ENCODE peak calls at places on chromosomes 1 and 21, in five cellular contexts. R, F, L, Q and W are unnamed samples.

GRCh38 chr1:83810160-83810559 is 188.8 kb downstream of the TTLL7 start:
- DNase-seq in R (no peak), F (no peak), L (no peak), Q (no peak), W (no peak)

GRCh38 chr1:221069178-221069903 is 190.1 kb downstream of the HLX start:
- DNase-seq in R (no peak), F (no peak), L (no peak), Q (peak; percentile 87), W (no peak)

GRCh38 chr1:6143392-6143791 is 36.7 kb downstream of the CHD5 start:
- DNase-seq in R (no peak), F (no peak), L (no peak), Q (no peak), W (no peak)

GRCh38 chr1:110606784-110607662 is 865 bp upstream of the KCNA2 start:
- DNase-seq in R (no peak), F (peak; percentile 48), L (no peak), Q (no peak), W (no peak)

GRCh38 chr1:165376041-165376810 is 19.7 kb upstream of the LMX1A start:
- DNase-seq in R (no peak), F (peak; percentile 95), L (peak; percentile 31), Q (no peak), W (no peak)

GRCh38 chr1:242428403-242429190 is 95.9 kb downstream of the PLD5 start:
- DNase-seq in R (no peak), F (no peak), L (no peak), Q (no peak), W (no peak)

GRCh38 chr1:91234181-91234580 is 170.5 kb downstream of the HFM1 start:
- DNase-seq in R (no peak), F (no peak), L (no peak), Q (no peak), W (no peak)

GRCh38 chr1:6330410-6330827 is 63.1 kb downstream of the ACOT7 start:
- DNase-seq in R (no peak), F (no peak), L (no peak), Q (no peak), W (no peak)

GRCh38 chr1:85605519-85606413 is 25.2 kb downstream of the CCN1 start:
- DNase-seq in R (peak; percentile 26), F (no peak), L (no peak), Q (no peak), W (peak; percentile 51)

GRCh38 chr21:33266050-33266783 is at the start of gene IL10RB:
- DNase-seq in R (peak; percentile 29), F (peak; percentile 92), L (peak; percentile 97), Q (peak; percentile 27), W (peak; percentile 64)

GRCh38 chr21:28492127-28492526 is 500.6 kb downstream of the LTN1 start:
- DNase-seq in R (no peak), F (no peak), L (no peak), Q (no peak), W (no peak)

GRCh38 chr1:239718997-239719628 is 332.7 kb downstream of the CHRM3 start:
- DNase-seq in R (no peak), F (no peak), L (no peak), Q (no peak), W (no peak)

GRCh38 chr1:6502000-6502891 is 10.8 kb upstream of the PLEKHG5 start:
- DNase-seq in R (no peak), F (no peak), L (no peak), Q (no peak), W (no peak)

GRCh38 chr1:60394436-60394835 is 320.9 kb upstream of the C1orf87 start:
- DNase-seq in R (no peak), F (no peak), L (no peak), Q (no peak), W (no peak)

GRCh38 chr1:198088360-198089071 is 68.3 kb upstream of the NEK7 start:
- DNase-seq in R (peak; percentile 7), F (peak; percentile 65), L (peak; percentile 53), Q (no peak), W (peak; percentile 29)

DNA sequence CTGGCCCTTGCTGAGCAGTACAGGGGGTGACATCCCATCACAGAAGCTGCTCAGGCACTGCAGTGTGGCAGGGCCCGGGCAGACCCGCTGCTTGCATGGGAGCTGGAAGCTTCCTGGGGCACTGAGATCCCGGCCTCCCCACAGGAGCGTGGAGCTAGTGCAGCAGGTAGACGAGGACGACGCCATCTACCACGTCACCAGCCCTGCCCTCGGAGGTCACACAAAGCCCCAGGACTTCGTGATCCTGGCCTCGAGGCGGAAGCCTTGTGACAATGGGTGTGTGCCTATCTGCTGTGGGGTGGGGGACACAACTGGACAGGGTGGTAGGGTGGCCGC is 16.4 kb downstream of the FAM151A start:
- DNase-seq in R (no peak), F (no peak), L (no peak), Q (no peak), W (no peak)
- TF ChIP-seq JUNB in R (no peak), F (no peak), L (no peak), Q (no peak), W (no peak)

GRCh38 chr1:179441456-179441855 is 75.7 kb downstream of the AXDND1 start:
- DNase-seq in R (no peak), F (no peak), L (no peak), Q (no peak), W (no peak)
- TF ChIP-seq JUNB in R (no peak), F (no peak), L (no peak), Q (no peak), W (no peak)

DNA sequence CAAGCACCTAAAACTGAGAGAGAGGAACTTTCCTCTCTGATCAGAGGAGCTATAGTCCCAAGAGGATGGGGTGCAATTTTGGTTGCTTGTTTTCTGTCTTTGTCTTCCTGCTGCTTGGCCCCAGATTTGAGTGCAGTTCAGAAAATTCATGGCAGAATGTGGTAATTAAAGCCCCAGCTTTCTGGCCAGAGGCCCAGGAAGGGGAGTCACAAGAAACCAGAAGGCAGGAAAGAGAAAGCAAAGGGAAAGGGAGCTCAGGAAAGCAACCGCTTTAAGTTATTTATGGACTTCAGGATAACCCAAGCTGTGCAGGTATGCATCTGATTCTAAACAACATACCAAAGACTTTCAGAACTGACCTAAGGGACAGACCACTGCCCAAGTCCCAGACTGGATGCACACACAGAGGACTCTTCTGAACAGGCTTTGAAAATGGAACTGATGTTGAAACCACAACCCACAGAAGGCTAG is 88.8 kb downstream of the ST3GAL3 start:
- DNase-seq in R (no peak), F (no peak), L (no peak), Q (no peak), W (no peak)
- TF ChIP-seq JUNB in R (no peak), F (no peak), L (no peak), Q (no peak), W (no peak)

DNA sequence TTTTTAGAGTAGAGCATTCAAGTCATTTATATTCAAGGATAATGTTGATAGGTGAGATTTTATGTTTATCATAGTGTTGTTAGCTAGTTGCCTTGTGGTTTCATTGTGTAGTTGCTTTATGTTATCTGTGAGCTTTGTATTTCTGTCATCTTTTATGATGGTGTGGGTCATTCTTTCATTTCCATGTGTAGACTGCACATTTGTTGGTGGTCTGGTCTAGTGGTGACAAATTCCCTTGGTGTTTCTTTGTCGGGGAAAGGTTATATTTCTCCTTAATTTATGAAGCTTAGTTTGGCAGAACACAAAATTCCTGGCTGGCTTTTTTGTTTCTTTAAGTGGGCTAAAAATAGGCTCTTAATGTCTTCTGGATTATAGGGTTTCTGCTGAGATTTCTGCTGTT is 347.2 kb upstream of the ADAMTS5 start:
- DNase-seq in R (no peak), F (no peak), L (no peak), Q (no peak), W (no peak)
- TF ChIP-seq JUNB in R (no peak), F (no peak), L (no peak), Q (no peak), W (no peak)

DNA sequence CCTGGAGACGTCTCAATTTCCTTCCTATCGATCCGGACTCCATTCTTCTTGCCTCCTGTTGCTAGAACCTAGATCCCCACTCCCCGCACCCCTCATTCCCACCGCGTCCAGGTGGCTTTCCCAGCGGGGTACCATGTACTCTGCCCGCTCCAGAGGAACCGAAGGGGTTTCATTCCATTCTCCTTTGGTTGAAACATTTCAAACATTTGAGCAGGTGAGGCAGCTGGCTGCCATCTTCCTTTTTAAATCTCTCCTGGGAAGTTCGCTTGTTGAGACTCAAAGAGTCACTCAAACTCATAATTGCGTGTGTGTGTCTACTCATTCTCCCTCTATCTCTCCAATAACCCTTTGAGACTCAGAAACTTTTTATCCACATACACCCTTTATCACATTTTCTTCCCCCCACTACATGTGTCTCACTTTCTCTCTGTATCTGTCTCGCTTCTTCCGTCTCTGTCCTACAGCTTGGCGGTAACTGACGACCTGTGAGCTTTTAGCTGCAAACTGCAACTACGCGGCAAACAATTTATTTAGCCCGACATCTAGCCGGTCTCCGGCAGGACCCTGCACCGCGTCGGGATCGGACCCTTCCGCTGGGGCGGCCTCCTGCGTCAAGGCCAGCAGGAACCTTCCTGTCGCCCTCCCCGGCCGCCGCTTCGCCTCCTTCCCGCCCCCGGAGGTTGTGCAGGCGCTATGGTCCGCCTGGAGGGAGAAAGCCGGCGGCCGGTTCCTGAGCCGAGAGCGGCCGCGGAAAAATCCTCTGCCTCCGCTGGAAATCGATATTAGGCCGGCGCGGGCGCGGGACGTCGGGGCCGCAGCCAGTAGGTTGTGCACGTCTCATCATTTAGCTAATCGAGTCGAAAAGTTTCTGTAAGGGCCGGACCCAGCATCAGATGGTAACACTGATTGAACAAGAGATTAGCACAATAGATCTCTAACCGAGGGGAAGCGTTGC is 3.0 kb upstream of the FOXD3 start:
- DNase-seq in R (no peak), F (peak; percentile 70), L (no peak), Q (no peak), W (no peak)
- TF ChIP-seq JUNB in R (no peak), F (no peak), L (no peak), Q (no peak), W (no peak)

DNA sequence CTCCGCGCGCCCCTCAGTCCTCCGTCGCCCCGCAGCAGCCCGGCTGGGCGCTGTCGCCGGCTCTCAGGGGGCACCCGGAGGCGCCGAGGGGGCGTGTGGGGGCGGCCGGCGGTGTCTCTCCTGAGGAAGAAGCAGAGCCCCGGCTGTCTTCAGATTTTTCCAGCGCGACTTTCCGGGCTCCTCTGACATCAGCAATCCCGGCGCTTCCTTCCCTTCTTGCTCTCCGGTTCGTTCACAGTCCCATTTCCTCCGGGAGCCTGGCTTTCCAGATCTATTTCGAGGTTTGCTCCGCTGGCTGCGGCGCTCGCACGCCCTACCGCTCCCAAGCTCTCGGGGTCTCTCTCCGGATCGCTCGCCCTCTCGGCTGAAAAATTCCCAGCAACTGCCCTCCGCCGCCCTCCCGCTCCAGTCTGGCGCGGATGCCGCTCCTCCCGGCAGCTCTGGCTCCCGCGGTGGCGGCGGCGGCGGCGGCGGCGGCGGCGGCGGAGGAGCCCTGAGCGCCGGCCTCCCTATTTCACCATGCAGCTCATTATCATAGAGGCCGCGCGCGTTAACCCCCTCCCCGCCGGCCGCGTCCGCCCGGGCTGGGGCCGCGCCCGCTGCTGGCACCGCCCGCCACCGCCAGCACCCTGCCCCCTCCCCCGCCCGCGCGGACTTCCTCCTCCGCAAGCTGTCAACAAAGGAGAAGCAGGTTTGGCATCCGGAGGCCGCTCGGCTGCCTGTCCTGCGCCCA is at the start of gene PLXNA2:
- DNase-seq in R (peak; percentile 52), F (peak; percentile 88), L (peak; percentile 46), Q (no peak), W (peak; percentile 50)
- TF ChIP-seq JUNB in R (no peak), F (no peak), L (no peak), Q (no peak), W (no peak)